ENCODE peak calls at places on chromosomes 6 and 20, in six cellular contexts. S is transverse colon, X is Panc1, P is endothelial cell of umbilical vein, G is HepG2, W is spleen. T is an unnamed sample.

GRCh38 chr6:26044140-26045045 is 42.8 kb upstream of the HFE start:
- DNase-seq in W (peak), G (peak), S (peak), P (no peak), X (no peak), T (peak)

GRCh38 chr6:14881399-14881798 is 364.5 kb upstream of the JARID2 start:
- DNase-seq in X (no peak), P (peak), W (no peak), S (no peak), G (no peak), T (no peak)

GRCh38 chr20:38601216-38602184 is at the start of gene ARHGAP40:
- DNase-seq in G (peak), W (no peak), S (peak), X (no peak), P (no peak), T (no peak)

GRCh38 chr6:46103437-46103836 is 26.4 kb upstream of the ENPP4 start:
- DNase-seq in S (no peak), P (no peak), X (no peak), W (no peak), G (no peak), T (no peak)

GRCh38 chr6:155327326-155328073 is 13.2 kb upstream of the TFB1M start:
- DNase-seq in G (peak), W (no peak), P (peak), S (peak), X (peak), T (peak)

GRCh38 chr20:41476013-41476441 is 109.4 kb upstream of the EMILIN3 start:
- DNase-seq in X (no peak), S (peak), G (no peak), W (no peak), P (peak), T (no peak)

GRCh38 chr6:145705561-145705960 is 29.8 kb downstream of the EPM2A start:
- DNase-seq in W (no peak), X (no peak), S (no peak), P (peak), G (no peak), T (no peak)

GRCh38 chr6:158143700-158144099 is 24.4 kb downstream of the SERAC1 start:
- DNase-seq in P (no peak), S (no peak), W (no peak), G (peak), X (no peak), T (peak)

GRCh38 chr20:48717095-48717958 is 110.5 kb downstream of the PREX1 start:
- DNase-seq in P (no peak), G (no peak), S (no peak), W (no peak), X (no peak), T (no peak)

GRCh38 chr6:148509789-148510581 is 167.3 kb downstream of the SASH1 start:
- DNase-seq in S (peak), X (no peak), W (no peak), G (no peak), P (peak), T (peak)

DNA sequence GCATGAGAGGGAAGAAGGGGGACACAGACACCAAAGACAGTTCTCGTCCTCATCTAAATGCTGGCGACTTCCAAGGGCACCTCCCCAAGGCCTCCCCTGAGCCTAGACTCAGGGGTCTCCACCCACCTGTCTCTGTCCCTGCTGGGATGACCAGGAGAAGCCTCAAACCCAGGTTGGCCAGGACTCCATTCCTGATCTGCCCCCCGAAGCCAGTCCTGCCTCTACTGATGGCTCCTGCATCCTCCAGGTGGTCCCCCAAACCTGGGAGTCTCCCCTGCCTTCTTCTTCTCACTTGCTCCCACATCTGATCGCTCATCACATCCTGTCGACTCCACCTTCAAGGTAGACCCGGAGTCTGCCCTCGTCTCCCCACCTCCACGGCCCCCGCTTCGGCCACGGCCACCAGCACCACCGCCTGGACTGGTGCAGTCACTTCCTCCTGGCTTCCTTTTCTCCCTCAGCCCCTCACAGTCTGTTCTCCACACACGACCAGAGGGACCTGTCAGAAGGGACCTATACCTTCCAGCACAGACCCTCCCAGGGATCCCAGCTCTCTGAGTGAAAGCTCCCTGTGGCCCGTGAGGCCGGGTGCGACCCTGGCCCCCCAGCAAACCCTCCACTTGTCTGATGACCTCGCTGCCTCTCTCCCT is 92.1 kb downstream of the CEBPB start:
- DNase-seq in P (no peak), X (no peak), G (no peak), S (no peak), W (no peak), T (peak)
- TF ChIP-seq POLR2AphosphoS5 in P (no peak), X (no peak), G (no peak), S (no peak), W (no peak), T (no peak)

GRCh38 chr6:87244380-87244779 is 78.0 kb upstream of the SMIM8 start:
- DNase-seq in G (no peak), X (no peak), S (no peak), W (no peak), P (no peak), T (no peak)
- H3K27ac ChIP-seq in G (no peak), X (no peak), S (no peak), W (no peak), P (no peak), T (no peak)

GRCh38 chr6:107488174-107488874 is 1.6 kb upstream of the SOBP start:
- DNase-seq in X (no peak), S (no peak), P (no peak), G (no peak), W (no peak), T (no peak)
- H3K4me3 ChIP-seq in X (peak), S (peak), P (no peak), G (peak), W (peak), T (peak)

GRCh38 chr6:84766118-84766683 is 1.8 kb upstream of the TBX18 start:
- DNase-seq in P (no peak), G (no peak), S (no peak), X (no peak), W (peak), T (no peak)

GRCh38 chr6:84762941-84763396 is 1.4 kb downstream of the TBX18 start:
- DNase-seq in X (no peak), W (no peak), G (no peak), P (peak), S (no peak), T (no peak)

GRCh38 chr6:84763397-84764331 is 734 bp downstream of the TBX18 start:
- DNase-seq in G (no peak), S (no peak), W (no peak), X (peak), P (peak), T (peak)

GRCh38 chr6:84762220-84762940 is 2.0 kb downstream of the TBX18 start:
- DNase-seq in G (no peak), P (peak), X (no peak), W (no peak), S (no peak), T (no peak)

DNA sequence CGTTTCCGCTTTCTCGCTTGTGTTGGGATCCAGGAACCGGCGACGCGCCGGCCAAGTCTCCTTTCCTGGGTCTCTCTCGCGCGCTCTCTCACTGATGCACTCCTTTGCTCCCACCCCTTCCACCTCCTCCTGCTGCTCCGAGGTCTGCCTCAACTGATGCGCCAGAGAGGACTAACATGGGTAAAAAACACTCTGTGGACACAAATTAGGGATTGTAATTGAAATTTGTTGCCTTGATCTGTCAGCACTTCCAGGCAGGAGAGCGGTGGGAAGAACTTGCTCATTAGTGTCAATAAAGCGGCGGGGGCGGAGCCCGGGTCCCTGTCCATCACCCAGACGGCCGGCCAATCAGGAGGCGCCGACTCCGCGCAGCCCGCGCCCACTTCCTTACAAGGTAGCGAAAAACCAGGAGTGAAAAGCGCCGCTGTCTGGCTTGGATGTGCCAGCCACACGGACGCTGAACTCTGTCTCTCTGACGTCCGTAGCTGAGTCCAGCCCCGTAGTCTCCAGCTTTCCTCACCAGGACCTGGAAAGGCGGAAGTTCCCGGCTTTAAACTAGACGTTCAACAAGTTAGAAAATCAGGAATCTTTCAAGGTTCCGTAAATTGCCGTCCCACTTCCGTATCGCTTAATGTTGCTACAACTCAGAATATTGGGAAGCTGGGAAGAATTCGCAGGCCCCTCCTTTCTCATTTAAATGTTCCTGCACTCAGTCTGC is at the start of gene TBX18:
- DNase-seq in P (peak), X (peak), S (peak), W (peak), G (peak), T (peak)
- TF ChIP-seq POLR2AphosphoS5 in P (peak), X (no peak), S (no peak), W (no peak), G (no peak), T (no peak)

GRCh38 chr20:36832791-36833190 is 43.1 kb upstream of the TLDC2 start:
- DNase-seq in X (no peak), G (no peak), W (no peak), P (no peak), S (no peak), T (no peak)
- H3K27ac ChIP-seq in X (no peak), G (no peak), W (peak), P (peak), S (peak), T (no peak)

DNA sequence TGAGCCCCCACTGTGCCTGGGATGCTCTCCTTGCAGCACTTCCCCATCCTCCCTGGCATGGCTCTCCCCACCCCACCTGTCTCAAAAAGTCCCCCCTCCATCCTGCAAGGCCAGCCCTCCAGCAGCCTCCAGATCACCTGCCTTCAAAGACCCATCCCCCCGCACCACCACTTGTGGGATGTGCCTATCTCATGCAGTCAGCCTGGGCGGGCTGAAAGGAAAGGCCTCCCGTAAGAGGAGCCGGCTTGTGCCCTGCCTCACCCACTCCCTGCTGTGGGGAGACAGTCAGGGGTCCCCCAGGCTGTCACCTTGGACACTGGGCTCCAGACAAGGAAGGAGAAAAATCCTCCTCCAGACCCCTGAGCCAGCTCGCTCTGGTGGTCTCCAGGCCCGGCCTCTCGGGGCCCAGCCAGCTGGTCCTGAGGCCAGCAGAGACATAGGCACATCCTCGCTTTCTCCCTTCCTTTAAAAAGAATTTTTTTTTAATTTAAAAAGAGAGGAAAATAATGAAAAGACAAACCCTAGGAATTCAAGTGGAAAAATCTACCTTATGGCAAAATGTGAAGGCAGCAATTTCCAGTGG is 77.3 kb downstream of the GRM4 start:
- DNase-seq in G (no peak), P (no peak), W (no peak), S (no peak), X (no peak), T (no peak)
- H3K4me3 ChIP-seq in G (no peak), P (no peak), W (no peak), S (no peak), X (no peak), T (no peak)

GRCh38 chr6:123742626-123743025 is 61.0 kb upstream of the NKAIN2 start:
- DNase-seq in W (no peak), S (no peak), P (no peak), X (no peak), G (no peak), T (no peak)
- TF ChIP-seq POLR2AphosphoS5 in W (no peak), S (no peak), P (no peak), X (no peak), G (no peak), T (no peak)

GRCh38 chr6:18503187-18503586 is 116.0 kb downstream of the RNF144B start:
- DNase-seq in S (no peak), P (no peak), W (no peak), G (no peak), X (no peak), T (no peak)
- H3K27ac ChIP-seq in S (peak), P (peak), W (peak), G (no peak), X (peak), T (no peak)

GRCh38 chr6:151379933-151380847 is 11.2 kb downstream of the ZBTB2 start:
- DNase-seq in P (no peak), G (no peak), X (no peak), S (no peak), W (no peak), T (no peak)

GRCh38 chr6:151384151-151384550 is 7.2 kb downstream of the ZBTB2 start:
- DNase-seq in G (no peak), P (no peak), X (no peak), W (no peak), S (no peak), T (no peak)

GRCh38 chr6:151377095-151377494 is 14.3 kb downstream of the ZBTB2 start:
- DNase-seq in P (no peak), X (no peak), G (no peak), W (no peak), S (no peak), T (no peak)

GRCh38 chr6:151381722-151382121 is 9.6 kb downstream of the ZBTB2 start:
- DNase-seq in X (no peak), P (no peak), W (no peak), S (no peak), G (no peak), T (no peak)

GRCh38 chr6:151380848-151381205 is 10.5 kb downstream of the ZBTB2 start:
- DNase-seq in X (no peak), P (no peak), G (no peak), W (no peak), S (no peak), T (no peak)
- H3K4me3 ChIP-seq in X (no peak), P (no peak), G (no peak), W (no peak), S (no peak), T (no peak)